ENCODE peak calls at places on chromosomes 3 and 15, in four cellular contexts. O, D, Y and A are unnamed samples.

GRCh38 chr15:45648521-45649200 is 13.8 kb downstream of the SQOR start:
- DNase-seq in O (no peak), D (no peak), Y (peak; percentile 73), A (no peak)

GRCh38 chr3:184603156-184604030 is 41.8 kb downstream of the EPHB3 start:
- DNase-seq in O (no peak), D (no peak), Y (peak; percentile 67), A (no peak)

GRCh38 chr3:197256836-197257444 is 41.5 kb downstream of the DLG1 start:
- DNase-seq in O (peak; percentile 2), D (peak; percentile 3), Y (peak; percentile 76), A (no peak)

GRCh38 chr15:25860885-25861866 is 2.0 kb downstream of the ATP10A start:
- DNase-seq in O (no peak), D (no peak), Y (peak; percentile 58), A (no peak)

GRCh38 chr3:149087208-149087607 is 875 bp upstream of the HLTF start:
- DNase-seq in O (no peak), D (no peak), Y (no peak), A (no peak)

GRCh38 chr3:127738192-127738840 is 65.6 kb downstream of the ABTB1 start:
- DNase-seq in O (no peak), D (no peak), Y (peak; percentile 41), A (no peak)

GRCh38 chr3:177966493-177966892 is 569.7 kb upstream of the KCNMB2 start:
- DNase-seq in O (no peak), D (no peak), Y (no peak), A (no peak)

GRCh38 chr3:138256022-138256421 is 68.9 kb downstream of the ARMC8 start:
- DNase-seq in O (no peak), D (no peak), Y (no peak), A (no peak)

GRCh38 chr3:118977118-118977517 is 57.5 kb downstream of the IGSF11 start:
- DNase-seq in O (no peak), D (no peak), Y (no peak), A (no peak)

GRCh38 chr15:31145271-31145911 is 43.9 kb upstream of the TRPM1 start:
- DNase-seq in O (no peak), D (no peak), Y (peak; percentile 63), A (no peak)

GRCh38 chr15:95325763-95326688 is 1004.5 kb upstream of the NR2F2 start:
- DNase-seq in O (no peak), D (no peak), Y (peak; percentile 27), A (no peak)

GRCh38 chr15:76802411-76802810 is 102.7 kb downstream of the SCAPER start:
- DNase-seq in O (no peak), D (no peak), Y (no peak), A (no peak)

GRCh38 chr3:136750209-136750921 is 1.8 kb downstream of the STAG1 start:
- DNase-seq in O (no peak), D (no peak), Y (peak; percentile 36), A (no peak)

GRCh38 chr3:18827664-18828063 is 320.6 kb upstream of the KCNH8 start:
- DNase-seq in O (no peak), D (no peak), Y (no peak), A (no peak)

GRCh38 chr3:153626158-153626557 is 464.1 kb downstream of the RAP2B start:
- DNase-seq in O (no peak), D (no peak), Y (no peak), A (no peak)

GRCh38 chr3:54008099-54008498 is 114.3 kb upstream of the CACNA2D3 start:
- DNase-seq in O (no peak), D (no peak), Y (no peak), A (no peak)

GRCh38 chr15:90654233-90655124 is 62.7 kb upstream of the BLM start:
- DNase-seq in O (no peak), D (no peak), Y (no peak), A (no peak)

GRCh38 chr15:52154896-52155865 is 36.0 kb downstream of the GNB5 start:
- DNase-seq in O (no peak), D (no peak), Y (no peak), A (no peak)

GRCh38 chr15:90553248-90553745 is 23.6 kb downstream of the CRTC3 start:
- DNase-seq in O (no peak), D (peak; percentile 20), Y (peak; percentile 95), A (no peak)

GRCh38 chr15:98804057-98804380 is 155.7 kb downstream of the IGF1R start:
- DNase-seq in O (no peak), D (no peak), Y (peak; percentile 19), A (no peak)

GRCh38 chr3:149291178-149291577 is 42.3 kb downstream of the TM4SF18 start:
- DNase-seq in O (no peak), D (no peak), Y (no peak), A (peak; percentile 28)

GRCh38 chr15:70164910-70165791 is 67.4 kb upstream of the TLE3 start:
- DNase-seq in O (no peak), D (no peak), Y (no peak), A (no peak)

GRCh38 chr15:77643764-77644163 is 11.1 kb upstream of the LINGO1 start:
- DNase-seq in O (no peak), D (no peak), Y (no peak), A (no peak)